ENCODE peak calls at places on chromosomes 2 and 18, in seven cellular contexts. K is spleen; F is naive thymus-derived CD4-positive, alpha-beta T cell; X is neuronal stem cell; L is CD4-positive, alpha-beta T cell; B is WERI-Rb-1; N is GM23338. H is an unnamed sample. For H3K27me3, the result is how much of the 10 kb centered on the place peaks cover.

GRCh38 chr2:72579595-72580180 is 246.1 kb downstream of the EXOC6B start:
- DNase-seq in N (peak), L (no peak), X (peak), K (no peak), F (peak), B (no peak), H (peak)

GRCh38 chr2:113198790-113199612 is 25.2 kb downstream of the PSD4 start:
- DNase-seq in X (peak), F (peak), K (peak), L (peak), N (peak), B (peak), H (peak)

GRCh38 chr2:205323929-205324328 is 358.4 kb upstream of the NRP2 start:
- DNase-seq in B (no peak), K (no peak), N (peak), F (no peak), L (no peak), X (no peak), H (peak)

GRCh38 chr18:74589021-74589420 is 8.6 kb upstream of the ZNF407 start:
- DNase-seq in L (no peak), F (no peak), X (no peak), K (no peak), B (no peak), N (no peak), H (no peak)

GRCh38 chr2:40034198-40034597 is 255.1 kb upstream of the THUMPD2 start:
- DNase-seq in F (no peak), L (no peak), X (no peak), B (no peak), K (no peak), N (no peak), H (peak)

GRCh38 chr2:104487381-104487780 is 366.5 kb upstream of the POU3F3 start:
- DNase-seq in B (no peak), L (no peak), F (no peak), N (no peak), X (no peak), K (no peak), H (peak)

GRCh38 chr2:170321526-170321925 is 143.6 kb downstream of the MYO3B start:
- DNase-seq in F (no peak), B (no peak), N (no peak), L (no peak), X (no peak), K (no peak), H (peak)

GRCh38 chr2:240134956-240135520 is 1.1 kb downstream of the COPS9 start:
- DNase-seq in X (no peak), B (no peak), K (peak), N (no peak), L (no peak), F (no peak), H (no peak)

GRCh38 chr2:47751856-47752414 is 31.0 kb upstream of the MSH6 start:
- DNase-seq in K (no peak), N (no peak), X (no peak), L (no peak), B (no peak), F (no peak), H (no peak)

GRCh38 chr2:151237422-151238012 is 24.1 kb downstream of the RBM43 start:
- DNase-seq in B (no peak), K (no peak), N (peak), X (no peak), F (no peak), L (no peak), H (peak)

GRCh38 chr18:76364282-76365259 is 130.5 kb downstream of the ZNF516 start:
- DNase-seq in F (no peak), N (no peak), B (no peak), L (no peak), K (no peak), X (no peak), H (no peak)

GRCh38 chr2:151575338-151575737 is 158.9 kb downstream of the NEB start:
- DNase-seq in K (no peak), X (no peak), B (no peak), N (peak), L (no peak), F (no peak), H (peak)

GRCh38 chr2:235366847-235367246 is 127.0 kb upstream of the AGAP1 start:
- DNase-seq in F (no peak), K (no peak), B (no peak), N (no peak), L (no peak), X (no peak), H (peak)
- H3K27me3 ChIP-seq in F (under half), K (under half), B (under half), N (under half), L (under half), X (under half), H (under half)

DNA sequence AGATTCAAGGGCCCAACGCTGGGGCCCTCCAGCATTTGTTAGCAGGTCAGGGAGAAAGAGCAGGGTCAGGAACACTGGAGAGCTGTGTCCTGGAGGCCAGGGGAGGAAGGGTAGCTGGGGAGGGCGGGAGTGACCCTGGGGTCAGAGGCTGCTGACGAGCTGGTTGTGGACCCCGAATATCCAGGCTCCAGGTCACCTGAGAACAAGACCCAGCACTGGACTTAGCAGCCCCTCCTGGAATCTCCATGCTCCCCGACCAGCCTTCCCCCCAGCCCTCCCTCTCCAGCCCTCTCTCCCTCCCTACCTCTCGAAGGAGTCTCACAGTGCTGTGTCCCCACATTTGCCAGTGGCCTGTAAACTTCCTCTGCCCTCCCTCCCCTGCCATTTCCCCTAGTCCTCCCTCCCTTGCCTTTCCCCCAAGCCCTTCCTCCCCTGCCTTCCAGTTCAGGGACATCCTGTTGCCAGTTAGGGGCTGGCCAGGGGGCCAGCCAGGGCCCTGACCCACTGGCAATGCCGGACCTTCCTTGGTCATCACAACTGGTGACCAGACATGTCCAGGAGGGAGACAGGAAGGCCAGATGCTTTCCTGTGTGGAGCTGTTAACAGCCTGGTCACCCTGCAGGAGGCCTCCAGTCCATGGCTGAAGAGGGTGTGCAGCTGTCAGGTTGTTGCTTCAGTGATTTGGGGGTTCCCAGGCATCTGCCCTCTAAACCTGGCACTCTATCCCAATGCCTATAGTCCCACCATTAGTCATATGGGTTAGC is 50.0 kb upstream of the FAHD2A start:
- DNase-seq in F (no peak), N (no peak), K (no peak), X (no peak), B (no peak), L (no peak), H (no peak)
- H3K27me3 ChIP-seq in F (under half), N (under half), K (under half), X (under half), B (under half), L (under half), H (under half)

GRCh38 chr2:29254-29653 is 17.1 kb downstream of the FAM110C start:
- DNase-seq in K (no peak), N (no peak), X (no peak), F (no peak), B (no peak), L (no peak), H (no peak)

GRCh38 chr2:28401-28975 is 17.8 kb downstream of the FAM110C start:
- DNase-seq in B (no peak), N (no peak), L (no peak), F (no peak), X (no peak), K (no peak), H (no peak)

GRCh38 chr2:33620-34019 is 12.7 kb downstream of the FAM110C start:
- DNase-seq in L (peak), K (no peak), X (no peak), F (no peak), N (no peak), B (no peak), H (peak)

GRCh38 chr2:35846-36245 is 10.5 kb downstream of the FAM110C start:
- DNase-seq in X (no peak), K (no peak), B (no peak), F (no peak), L (no peak), N (no peak), H (peak)

DNA sequence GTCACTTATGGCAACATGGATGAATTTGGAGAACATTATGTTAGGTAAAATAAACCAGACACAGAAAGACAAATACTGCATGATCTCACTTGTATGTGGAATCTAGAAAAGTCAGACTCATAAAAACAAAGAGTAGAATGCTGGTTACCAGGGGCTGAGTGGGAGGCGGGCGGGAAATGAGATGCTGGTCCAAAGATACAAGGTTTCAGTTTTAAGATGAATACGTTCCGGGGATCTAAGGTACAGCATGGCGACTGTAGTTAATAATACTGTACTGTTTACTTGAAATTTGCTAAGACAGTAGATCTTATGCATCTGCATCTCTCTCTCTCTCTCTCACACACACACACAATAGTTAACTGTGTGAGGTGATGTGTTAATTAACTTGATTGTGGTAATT is 14.2 kb downstream of the FAM110C start:
- DNase-seq in K (no peak), L (no peak), F (no peak), B (no peak), X (no peak), N (no peak), H (no peak)
- H3K27me3 ChIP-seq in K (under half), L (under half), F (under half), B (under half), X (under half), N (under half), H (under half)

DNA sequence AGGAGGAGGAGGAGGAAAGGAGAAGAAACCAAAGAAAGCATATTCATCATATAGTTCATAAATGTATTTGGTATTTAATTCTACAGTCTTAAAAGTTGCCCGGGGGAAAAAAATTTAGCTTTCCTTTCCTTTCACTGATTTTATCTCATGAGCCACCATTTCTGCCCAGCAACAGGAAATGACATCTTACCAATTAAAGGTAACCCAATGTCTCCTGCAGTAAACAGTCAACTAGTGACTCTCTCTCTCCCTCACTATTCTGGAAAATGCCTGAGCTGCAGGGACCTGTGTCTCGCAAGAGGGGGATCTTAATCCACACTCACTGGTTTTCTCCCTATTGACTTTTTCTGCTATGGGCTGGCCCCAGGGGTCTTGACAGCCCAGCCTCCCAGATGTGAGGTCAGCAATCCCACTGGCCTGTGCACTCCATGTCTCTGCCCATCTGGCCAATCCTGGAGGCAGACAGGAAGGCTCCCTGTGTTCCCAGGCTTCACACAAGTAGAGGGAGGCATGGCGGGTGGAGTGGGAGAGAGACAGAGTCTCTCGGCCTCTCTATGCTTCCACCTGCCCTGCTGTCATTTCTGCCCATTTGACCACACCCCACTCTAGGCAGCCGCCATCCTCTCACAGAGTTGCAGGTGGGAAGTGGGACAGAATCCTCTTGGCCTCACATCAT is 85.4 kb upstream of the CABLES1 start:
- DNase-seq in B (no peak), X (no peak), L (no peak), N (no peak), F (peak), K (no peak), H (no peak)
- H3K27me3 ChIP-seq in B (under half), X (under half), L (under half), N (under half), F (under half), K (under half), H (under half)

GRCh38 chr2:38075436-38076249 is at the start of gene CYP1B1:
- DNase-seq in N (no peak), B (no peak), F (no peak), L (no peak), K (peak), X (no peak), H (no peak)

GRCh38 chr2:38074775-38075435 is 1.0 kb downstream of the CYP1B1 start:
- DNase-seq in X (peak), L (no peak), F (no peak), B (no peak), N (peak), K (peak), H (no peak)

GRCh38 chr2:38077431-38077769 is 1.4 kb upstream of the CYP1B1 start:
- DNase-seq in N (no peak), X (no peak), B (no peak), F (no peak), K (no peak), L (no peak), H (no peak)

GRCh38 chr2:38076250-38076709 is 329 bp upstream of the CYP1B1 start:
- DNase-seq in B (peak), K (peak), X (peak), N (peak), L (no peak), F (no peak), H (peak)

DNA sequence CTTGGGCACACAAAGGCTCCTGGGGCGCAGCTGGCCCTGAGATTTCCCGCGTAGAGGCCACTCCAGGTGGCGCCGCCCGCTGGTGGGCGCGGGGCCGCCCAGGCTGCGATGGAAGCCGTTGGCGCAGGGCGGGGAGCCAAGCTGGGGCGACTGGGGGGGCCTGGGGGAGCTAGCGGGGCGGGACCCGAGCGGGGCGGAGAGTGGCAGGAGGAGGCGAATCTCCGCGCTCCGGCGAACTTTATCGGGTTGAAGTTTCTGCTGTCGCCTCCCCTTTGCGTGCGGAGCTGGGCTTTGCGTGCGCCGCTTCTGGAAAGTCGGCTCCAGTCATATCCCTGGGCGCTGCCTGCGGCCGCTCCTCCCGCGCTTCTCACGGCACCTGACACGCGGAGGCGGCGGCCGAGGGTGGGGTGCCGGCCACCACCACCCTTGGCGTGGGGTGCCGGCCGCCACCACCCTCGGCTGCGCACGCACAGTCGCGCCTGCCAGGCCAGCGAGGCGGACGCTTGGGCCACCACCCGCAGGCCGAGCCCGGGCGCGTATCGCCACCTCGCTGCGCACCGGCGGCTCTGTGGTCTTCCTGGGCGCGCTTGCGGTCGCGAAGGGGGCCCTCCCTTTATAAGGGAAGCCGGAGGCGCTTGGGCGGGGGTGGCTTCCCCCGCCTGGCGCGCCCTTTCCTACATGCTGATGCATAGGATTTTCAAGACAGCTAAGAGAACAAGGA is 919 bp upstream of the CYP1B1 start:
- DNase-seq in F (no peak), B (peak), N (peak), K (peak), X (peak), L (no peak), H (peak)
- H3K27me3 ChIP-seq in F (under half), B (under half), N (half or more), K (under half), X (under half), L (half or more), H (under half)

DNA sequence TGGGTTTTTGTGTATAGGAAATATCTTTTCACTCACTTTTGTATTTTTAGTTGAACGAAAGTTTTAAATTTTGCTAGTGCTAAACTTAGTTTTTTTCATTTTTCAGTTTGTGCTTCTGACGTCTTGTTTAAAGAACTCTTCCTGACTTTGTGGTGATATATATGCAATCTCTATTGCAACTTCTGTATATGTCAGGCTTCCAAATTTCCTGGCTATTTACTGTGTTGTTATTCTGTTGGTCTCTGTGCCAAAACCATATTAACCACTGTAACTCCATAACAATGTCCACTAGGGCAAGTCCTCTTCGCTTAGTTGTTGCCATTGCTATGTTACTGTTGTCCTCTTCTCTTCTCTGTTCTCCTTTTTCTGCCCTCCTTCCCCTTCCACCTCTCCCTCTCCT is 3.2 kb upstream of the EHD3 start:
- DNase-seq in F (no peak), K (no peak), L (no peak), N (no peak), B (no peak), X (no peak), H (no peak)
- H3K27me3 ChIP-seq in F (under half), K (under half), L (under half), N (under half), B (under half), X (under half), H (under half)

GRCh38 chr2:181680055-181680936 is at the start of gene NEUROD1:
- DNase-seq in N (peak), X (no peak), L (no peak), B (peak), F (no peak), K (peak), H (no peak)

GRCh38 chr2:181680937-181681811 is 857 bp upstream of the NEUROD1 start:
- DNase-seq in L (no peak), F (no peak), N (peak), K (peak), B (peak), X (no peak), H (no peak)

GRCh38 chr2:181682795-181683517 is 2.6 kb upstream of the NEUROD1 start:
- DNase-seq in L (no peak), F (no peak), N (peak), K (no peak), X (no peak), B (no peak), H (no peak)

GRCh38 chr2:181683518-181684453 is 3.5 kb upstream of the NEUROD1 start:
- DNase-seq in K (no peak), B (peak), N (peak), X (peak), F (no peak), L (no peak), H (no peak)

GRCh38 chr2:181682026-181682789 is 1.9 kb upstream of the NEUROD1 start:
- DNase-seq in N (no peak), F (no peak), L (no peak), B (peak), X (no peak), K (peak), H (no peak)
- H3K27me3 ChIP-seq in N (half or more), F (under half), L (half or more), B (under half), X (under half), K (half or more), H (half or more)